ENCODE peak calls at places on chromosomes 16 and 17, in nine cellular contexts. T is iris pigment epithelial cell, X is NCI-H2029, F is mucosa of descending colon, V is T follicular helper cell, C is mucosa of gallbladder, R is K562, M is anterior cingulate cortex, U is astrocyte of the hippocampus. L is an unnamed sample.

GRCh38 chr17:39455919-39456318 is 4.9 kb upstream of the MED1 start:
- DNase-seq in R (no peak), U (no peak), F (no peak), T (no peak), M (no peak), X (no peak), V (no peak), C (no peak), L (no peak)

GRCh38 chr17:4869599-4869998 is 29.7 kb upstream of the C17orf107 start:
- DNase-seq in M (no peak), T (no peak), F (no peak), V (no peak), U (no peak), C (no peak), X (no peak), R (no peak), L (no peak)

GRCh38 chr17:40432864-40433528 is 10.3 kb upstream of the IGFBP4 start:
- DNase-seq in C (peak; percentile 59), X (no peak), V (no peak), T (peak; percentile 73), R (no peak), U (peak; percentile 76), M (peak; percentile 8), F (no peak), L (no peak)

GRCh38 chr17:76266244-76266938 is 1.2 kb downstream of the UBALD2 start:
- DNase-seq in C (no peak), T (peak; percentile 45), U (peak; percentile 54), X (no peak), M (no peak), R (no peak), V (no peak), F (no peak), L (no peak)

GRCh38 chr17:45852535-45853297 is 8.0 kb downstream of the SPPL2C start:
- DNase-seq in C (peak; percentile 58), F (no peak), U (peak; percentile 68), R (peak; percentile 70), M (peak; percentile 64), T (peak; percentile 47), X (peak; percentile 54), V (peak; percentile 52), L (peak; percentile 49)

GRCh38 chr16:4624827-4625616 is 396 bp downstream of the MGRN1 start:
- DNase-seq in R (peak; percentile 88), T (peak; percentile 83), C (peak; percentile 56), M (no peak), U (peak; percentile 80), X (no peak), F (peak; percentile 86), V (peak; percentile 36), L (peak; percentile 68)

GRCh38 chr16:86392751-86393150 is 117.6 kb upstream of the FOXF1 start:
- DNase-seq in R (no peak), U (no peak), X (no peak), M (no peak), C (no peak), V (no peak), F (no peak), T (peak; percentile 55), L (no peak)

GRCh38 chr17:8151641-8152111 is 528 bp downstream of the PER1 start:
- DNase-seq in M (peak; percentile 76), T (peak; percentile 85), X (peak; percentile 19), R (no peak), C (peak; percentile 86), U (peak; percentile 85), F (peak; percentile 89), V (no peak), L (peak; percentile 77)

GRCh38 chr17:13030459-13031305 is 12.9 kb upstream of the ELAC2 start:
- DNase-seq in X (peak; percentile 35), T (peak; percentile 46), V (peak; percentile 22), F (no peak), R (peak; percentile 59), C (peak; percentile 36), U (peak; percentile 72), M (peak; percentile 35), L (peak; percentile 43)

GRCh38 chr17:82594571-82594970 is 53.7 kb downstream of the WDR45B start:
- DNase-seq in C (no peak), T (no peak), V (no peak), U (no peak), M (no peak), F (peak; percentile 42), R (no peak), X (no peak), L (no peak)

GRCh38 chr17:66971249-66971648 is 6.7 kb downstream of the CACNG4 start:
- DNase-seq in X (no peak), C (no peak), M (no peak), U (no peak), V (no peak), R (no peak), T (no peak), F (no peak), L (no peak)

GRCh38 chr17:73348018-73348823 is 36.4 kb upstream of the CDC42EP4 start:
- DNase-seq in M (no peak), V (no peak), R (no peak), U (no peak), X (no peak), F (no peak), C (no peak), T (no peak), L (no peak)

GRCh38 chr16:57967916-57968315 is 3.0 kb downstream of the CNGB1 start:
- DNase-seq in T (no peak), U (no peak), X (no peak), C (no peak), R (no peak), V (no peak), M (no peak), F (no peak), L (no peak)

L was measured in small intestine.